ENCODE peak calls at places on chromosome 13, in nine cellular contexts. One of them, this sample, is unnamed.
A peak's percentile ranks its signal among the peaks of the same experiment; 100 is the strongest.

GRCh38 chr13:99044764-99045163 is 66.9 kb upstream of the DOCK9 start:
- DNase-seq in lower leg skin: no peak
- DNase-seq in left ventricle myocardium inferior: no peak
- DNase-seq in AG09309: no peak
- DNase-seq in A549: no peak
- DNase-seq in omental fat pad: no peak
- DNase-seq in stomach: no peak
- DNase-seq in epithelial cell of esophagus: no peak
- DNase-seq in esophagus muscularis mucosa: no peak
- DNase-seq in this sample: no peak

GRCh38 chr13:108427355-108427754 is 157.8 kb downstream of the TNFSF13B start:
- DNase-seq in lower leg skin: no peak
- DNase-seq in left ventricle myocardium inferior: no peak
- DNase-seq in AG09309: no peak
- DNase-seq in A549: peak; percentile 6
- DNase-seq in omental fat pad: no peak
- DNase-seq in stomach: no peak
- DNase-seq in epithelial cell of esophagus: peak; percentile 60
- DNase-seq in esophagus muscularis mucosa: peak; percentile 57
- DNase-seq in this sample: no peak

GRCh38 chr13:113777311-113778260 is 18.6 kb downstream of the TMEM255B start:
- DNase-seq in lower leg skin: peak; percentile 70
- DNase-seq in left ventricle myocardium inferior: no peak
- DNase-seq in AG09309: no peak
- DNase-seq in A549: no peak
- DNase-seq in omental fat pad: peak; percentile 15
- DNase-seq in stomach: no peak
- DNase-seq in epithelial cell of esophagus: peak; percentile 33
- DNase-seq in esophagus muscularis mucosa: no peak
- DNase-seq in this sample: no peak

GRCh38 chr13:52001120-52001731 is 10.0 kb downstream of the ATP7B start:
- DNase-seq in lower leg skin: no peak
- DNase-seq in left ventricle myocardium inferior: no peak
- DNase-seq in AG09309: peak; percentile 8
- DNase-seq in A549: peak; percentile 40
- DNase-seq in omental fat pad: no peak
- DNase-seq in stomach: no peak
- DNase-seq in epithelial cell of esophagus: peak; percentile 62
- DNase-seq in esophagus muscularis mucosa: no peak
- DNase-seq in this sample: no peak

GRCh38 chr13:41568143-41568989 is 111.0 kb downstream of the RGCC start:
- DNase-seq in lower leg skin: no peak
- DNase-seq in left ventricle myocardium inferior: no peak
- DNase-seq in AG09309: no peak
- DNase-seq in A549: no peak
- DNase-seq in omental fat pad: no peak
- DNase-seq in stomach: no peak
- DNase-seq in epithelial cell of esophagus: no peak
- DNase-seq in esophagus muscularis mucosa: no peak
- DNase-seq in this sample: no peak

GRCh38 chr13:39401756-39402155 is 201.2 kb downstream of the LHFPL6 start:
- DNase-seq in lower leg skin: no peak
- DNase-seq in left ventricle myocardium inferior: no peak
- DNase-seq in AG09309: no peak
- DNase-seq in A549: no peak
- DNase-seq in omental fat pad: no peak
- DNase-seq in stomach: no peak
- DNase-seq in epithelial cell of esophagus: no peak
- DNase-seq in esophagus muscularis mucosa: no peak
- DNase-seq in this sample: no peak

GRCh38 chr13:99086869-99087129 is 108.9 kb upstream of the DOCK9 start:
- DNase-seq in lower leg skin: peak; percentile 88
- DNase-seq in left ventricle myocardium inferior: peak; percentile 22
- DNase-seq in AG09309: no peak
- DNase-seq in A549: no peak
- DNase-seq in omental fat pad: no peak
- DNase-seq in stomach: no peak
- DNase-seq in epithelial cell of esophagus: no peak
- DNase-seq in esophagus muscularis mucosa: no peak
- DNase-seq in this sample: peak; percentile 52

GRCh38 chr13:49976314-49977258 is 20.3 kb upstream of the TRIM13 start:
- DNase-seq in lower leg skin: peak; percentile 89
- DNase-seq in left ventricle myocardium inferior: peak; percentile 56
- DNase-seq in AG09309: no peak
- DNase-seq in A549: peak; percentile 67
- DNase-seq in omental fat pad: peak; percentile 68
- DNase-seq in stomach: peak; percentile 83
- DNase-seq in epithelial cell of esophagus: peak; percentile 82
- DNase-seq in esophagus muscularis mucosa: peak; percentile 94
- DNase-seq in this sample: peak; percentile 69

GRCh38 chr13:30671271-30671815 is 53.6 kb downstream of the USPL1 start:
- DNase-seq in lower leg skin: no peak
- DNase-seq in left ventricle myocardium inferior: no peak
- DNase-seq in AG09309: no peak
- DNase-seq in A549: no peak
- DNase-seq in omental fat pad: no peak
- DNase-seq in stomach: no peak
- DNase-seq in epithelial cell of esophagus: no peak
- DNase-seq in esophagus muscularis mucosa: no peak
- DNase-seq in this sample: no peak

GRCh38 chr13:30681489-30682242 is 53.7 kb upstream of the ALOX5AP start:
- DNase-seq in lower leg skin: no peak
- DNase-seq in left ventricle myocardium inferior: no peak
- DNase-seq in AG09309: peak; percentile 68
- DNase-seq in A549: no peak
- DNase-seq in omental fat pad: no peak
- DNase-seq in stomach: no peak
- DNase-seq in epithelial cell of esophagus: no peak
- DNase-seq in esophagus muscularis mucosa: no peak
- DNase-seq in this sample: no peak

GRCh38 chr13:30679483-30680330 is 55.6 kb upstream of the ALOX5AP start:
- DNase-seq in lower leg skin: no peak
- DNase-seq in left ventricle myocardium inferior: no peak
- DNase-seq in AG09309: no peak
- DNase-seq in A549: peak; percentile 40
- DNase-seq in omental fat pad: no peak
- DNase-seq in stomach: no peak
- DNase-seq in epithelial cell of esophagus: peak; percentile 43
- DNase-seq in esophagus muscularis mucosa: no peak
- DNase-seq in this sample: no peak

GRCh38 chr13:30673669-30674521 is 56.2 kb downstream of the USPL1 start:
- DNase-seq in lower leg skin: peak; percentile 98
- DNase-seq in left ventricle myocardium inferior: peak; percentile 85
- DNase-seq in AG09309: peak; percentile 62
- DNase-seq in A549: peak; percentile 88
- DNase-seq in omental fat pad: peak; percentile 83
- DNase-seq in stomach: peak; percentile 91
- DNase-seq in epithelial cell of esophagus: peak; percentile 75
- DNase-seq in esophagus muscularis mucosa: peak; percentile 96
- DNase-seq in this sample: peak; percentile 95

DNA sequence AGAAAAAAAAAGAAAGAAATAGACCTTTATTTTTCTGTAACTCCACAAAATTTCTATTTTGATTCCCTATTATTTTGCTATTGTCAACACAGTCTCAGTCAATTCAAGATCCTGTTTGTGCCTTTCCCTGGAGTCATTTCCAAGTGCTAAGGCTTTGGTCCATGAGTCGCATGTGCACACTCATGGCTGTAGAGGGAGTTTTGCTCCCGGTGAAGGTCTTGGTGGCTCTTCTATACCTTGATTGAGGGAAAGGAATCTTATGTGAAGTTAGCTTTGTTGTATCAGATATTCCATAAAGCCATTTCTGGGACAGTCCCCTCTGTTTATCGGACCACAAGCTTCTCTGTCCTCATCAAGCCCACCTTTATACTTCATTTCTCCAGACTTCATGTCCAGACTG is 58.7 kb upstream of the ALOX5AP start:
- DNase-seq in lower leg skin: no peak
- DNase-seq in left ventricle myocardium inferior: no peak
- DNase-seq in AG09309: no peak
- DNase-seq in A549: peak; percentile 36
- DNase-seq in omental fat pad: no peak
- DNase-seq in stomach: no peak
- DNase-seq in epithelial cell of esophagus: peak; percentile 66
- DNase-seq in esophagus muscularis mucosa: no peak
- DNase-seq in this sample: no peak
- TF ChIP-seq CTCF in lower leg skin: no peak
- TF ChIP-seq CTCF in left ventricle myocardium inferior: peak; percentile 23
- TF ChIP-seq CTCF in AG09309: peak; percentile 54
- TF ChIP-seq CTCF in A549: peak; percentile 8
- TF ChIP-seq CTCF in omental fat pad: no peak
- TF ChIP-seq CTCF in stomach: no peak
- TF ChIP-seq CTCF in epithelial cell of esophagus: peak; percentile 56
- TF ChIP-seq CTCF in esophagus muscularis mucosa: peak; percentile 11
- TF ChIP-seq CTCF in this sample: no peak

GRCh38 chr13:19864339-19865309 is 1.2 kb upstream of the ZMYM5 start:
- DNase-seq in lower leg skin: peak; percentile 94
- DNase-seq in left ventricle myocardium inferior: peak; percentile 45
- DNase-seq in AG09309: no peak
- DNase-seq in A549: peak; percentile 83
- DNase-seq in omental fat pad: peak; percentile 59
- DNase-seq in stomach: peak; percentile 70
- DNase-seq in epithelial cell of esophagus: peak; percentile 74
- DNase-seq in esophagus muscularis mucosa: no peak
- DNase-seq in this sample: peak; percentile 71
- TF ChIP-seq CTCF in lower leg skin: no peak
- TF ChIP-seq CTCF in left ventricle myocardium inferior: peak; percentile 76
- TF ChIP-seq CTCF in AG09309: peak; percentile 62
- TF ChIP-seq CTCF in A549: peak; percentile 28
- TF ChIP-seq CTCF in omental fat pad: no peak
- TF ChIP-seq CTCF in stomach: peak; percentile 85
- TF ChIP-seq CTCF in epithelial cell of esophagus: peak; percentile 70
- TF ChIP-seq CTCF in esophagus muscularis mucosa: peak; percentile 76
- TF ChIP-seq CTCF in this sample: peak; percentile 79

DNA sequence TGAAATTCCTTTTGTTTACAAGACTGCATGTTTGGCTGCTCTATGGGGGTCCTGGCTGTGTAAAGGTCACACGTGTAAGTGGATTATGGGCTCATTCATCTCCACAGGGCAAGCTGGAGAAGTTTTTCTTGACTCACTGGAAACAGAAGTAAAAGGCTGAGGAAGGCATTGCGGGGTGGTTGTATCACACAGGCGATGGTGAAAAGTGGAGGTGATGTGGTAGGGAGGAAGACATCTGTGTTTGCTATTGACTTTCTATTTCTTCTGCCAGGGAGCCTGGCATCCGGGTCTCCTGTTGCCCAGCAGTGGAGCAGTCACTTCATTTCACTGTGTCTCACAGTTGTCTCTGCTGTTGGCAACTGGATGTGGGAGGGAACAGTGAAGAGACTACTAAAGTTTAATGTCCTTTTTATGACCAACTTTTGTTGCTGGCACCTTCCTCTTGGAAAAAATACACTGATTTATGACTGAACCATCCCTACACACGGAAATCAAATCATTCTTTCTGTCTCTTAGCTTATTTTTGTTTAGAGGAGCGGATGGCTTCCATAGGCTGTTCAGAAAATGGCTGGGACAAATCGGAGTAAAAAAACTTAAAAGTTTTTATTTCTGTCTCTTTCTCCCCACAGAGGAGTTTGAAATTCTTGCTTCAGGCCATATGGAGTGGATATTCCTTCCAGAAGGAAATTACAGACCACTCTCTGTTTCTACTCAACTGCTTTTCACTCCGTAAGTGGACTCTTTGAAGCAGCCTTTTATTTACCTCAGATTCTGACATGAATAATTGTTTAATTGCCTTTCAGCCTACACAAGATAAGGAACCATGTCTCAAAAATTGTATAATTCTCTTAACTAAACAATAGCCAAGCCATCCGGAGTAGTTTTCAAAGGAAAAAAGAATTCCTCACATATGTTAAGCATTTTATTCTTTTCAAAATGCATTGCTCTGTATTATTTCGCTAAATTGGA is 23.9 kb upstream of the MEDAG start:
- DNase-seq in lower leg skin: peak; percentile 68
- DNase-seq in left ventricle myocardium inferior: no peak
- DNase-seq in AG09309: no peak
- DNase-seq in A549: no peak
- DNase-seq in omental fat pad: no peak
- DNase-seq in stomach: no peak
- DNase-seq in epithelial cell of esophagus: no peak
- DNase-seq in esophagus muscularis mucosa: no peak
- DNase-seq in this sample: no peak
- TF ChIP-seq CTCF in lower leg skin: no peak
- TF ChIP-seq CTCF in left ventricle myocardium inferior: no peak
- TF ChIP-seq CTCF in AG09309: no peak
- TF ChIP-seq CTCF in A549: no peak
- TF ChIP-seq CTCF in omental fat pad: no peak
- TF ChIP-seq CTCF in stomach: no peak
- TF ChIP-seq CTCF in epithelial cell of esophagus: no peak
- TF ChIP-seq CTCF in esophagus muscularis mucosa: no peak
- TF ChIP-seq CTCF in this sample: no peak

GRCh38 chr13:112454648-112455334 is 78.6 kb downstream of the SPACA7 start:
- DNase-seq in lower leg skin: no peak
- DNase-seq in left ventricle myocardium inferior: no peak
- DNase-seq in AG09309: no peak
- DNase-seq in A549: no peak
- DNase-seq in omental fat pad: no peak
- DNase-seq in stomach: no peak
- DNase-seq in epithelial cell of esophagus: no peak
- DNase-seq in esophagus muscularis mucosa: peak; percentile 81
- DNase-seq in this sample: no peak

GRCh38 chr13:112457081-112457480 is 80.9 kb downstream of the SPACA7 start:
- DNase-seq in lower leg skin: no peak
- DNase-seq in left ventricle myocardium inferior: no peak
- DNase-seq in AG09309: no peak
- DNase-seq in A549: no peak
- DNase-seq in omental fat pad: no peak
- DNase-seq in stomach: no peak
- DNase-seq in epithelial cell of esophagus: no peak
- DNase-seq in esophagus muscularis mucosa: peak; percentile 79
- DNase-seq in this sample: no peak

GRCh38 chr13:112457485-112457884 is 81.3 kb downstream of the SPACA7 start:
- DNase-seq in lower leg skin: peak; percentile 82
- DNase-seq in left ventricle myocardium inferior: no peak
- DNase-seq in AG09309: no peak
- DNase-seq in A549: no peak
- DNase-seq in omental fat pad: no peak
- DNase-seq in stomach: no peak
- DNase-seq in epithelial cell of esophagus: peak; percentile 29
- DNase-seq in esophagus muscularis mucosa: peak; percentile 87
- DNase-seq in this sample: peak; percentile 9

GRCh38 chr13:112455476-112456059 is 79.4 kb downstream of the SPACA7 start:
- DNase-seq in lower leg skin: peak; percentile 79
- DNase-seq in left ventricle myocardium inferior: no peak
- DNase-seq in AG09309: no peak
- DNase-seq in A549: no peak
- DNase-seq in omental fat pad: no peak
- DNase-seq in stomach: no peak
- DNase-seq in epithelial cell of esophagus: no peak
- DNase-seq in esophagus muscularis mucosa: peak; percentile 87
- DNase-seq in this sample: peak; percentile 7

DNA sequence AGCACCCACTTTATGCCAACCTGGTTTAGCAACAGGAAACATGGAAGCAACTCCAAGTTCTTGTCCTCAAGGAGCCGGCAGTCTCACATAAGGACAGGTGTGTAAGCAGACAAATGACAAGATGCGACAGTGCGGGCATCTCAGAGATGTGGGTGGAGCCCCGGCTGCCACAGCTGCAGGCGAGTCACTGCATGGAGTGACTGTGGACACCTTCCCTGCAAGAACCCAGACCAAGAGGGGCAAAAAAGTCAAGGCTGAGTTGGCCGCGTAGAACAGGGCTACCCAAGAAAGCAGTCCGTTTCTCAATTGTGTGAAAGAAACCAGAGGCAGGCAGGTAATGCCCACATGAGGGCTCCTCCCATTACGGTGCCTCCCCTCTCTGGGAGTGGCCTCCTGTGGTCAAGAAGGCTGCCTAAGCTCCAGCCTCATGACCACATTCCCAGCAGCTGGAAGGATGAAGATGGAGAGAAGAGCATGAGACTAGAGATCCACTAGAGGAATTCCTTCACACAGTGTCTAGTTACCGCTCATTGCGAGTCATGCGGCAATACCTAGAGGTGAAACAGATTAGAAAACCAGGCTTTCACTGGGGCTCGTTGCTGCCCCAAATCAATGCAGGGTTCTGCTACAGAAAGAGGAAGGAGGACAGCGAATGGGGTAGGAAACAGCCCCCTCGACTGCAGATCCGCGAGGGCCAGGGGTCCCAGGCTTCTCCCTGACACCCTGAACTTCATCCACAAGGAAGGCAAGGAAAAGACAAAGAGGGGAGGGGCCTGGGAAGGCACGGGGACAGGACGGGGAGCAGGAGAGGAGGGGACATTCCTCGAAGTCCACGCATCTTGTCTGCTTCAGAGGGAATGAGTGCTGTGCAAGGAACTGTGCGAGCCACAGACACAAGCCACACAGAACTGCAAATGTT is 80.2 kb downstream of the SPACA7 start:
- DNase-seq in lower leg skin: no peak
- DNase-seq in left ventricle myocardium inferior: no peak
- DNase-seq in AG09309: no peak
- DNase-seq in A549: no peak
- DNase-seq in omental fat pad: no peak
- DNase-seq in stomach: peak; percentile 18
- DNase-seq in epithelial cell of esophagus: no peak
- DNase-seq in esophagus muscularis mucosa: peak; percentile 89
- DNase-seq in this sample: peak; percentile 3
- TF ChIP-seq CTCF in lower leg skin: no peak
- TF ChIP-seq CTCF in left ventricle myocardium inferior: no peak
- TF ChIP-seq CTCF in AG09309: no peak
- TF ChIP-seq CTCF in A549: no peak
- TF ChIP-seq CTCF in omental fat pad: no peak
- TF ChIP-seq CTCF in stomach: no peak
- TF ChIP-seq CTCF in epithelial cell of esophagus: no peak
- TF ChIP-seq CTCF in esophagus muscularis mucosa: no peak
- TF ChIP-seq CTCF in this sample: no peak